ENCODE peak calls at places on chromosomes 6 and 20, in ten cellular contexts. A is fibroblast of pulmonary artery; F is ureter; Y is GM23248; I is BE2C; W is T-cell; H is HT-29; G is cardiac fibroblast; T is NCI-H526 treated with DMSO at 0.1 percent for 48 hours; V is CD8-positive, alpha-beta T cell. S is an unnamed sample.

GRCh38 chr6:39887692-39888450 is 46.4 kb downstream of the MOCS1 start:
- DNase-seq in A (peak), F (peak), Y (peak), I (no peak), W (no peak), H (no peak), G (peak), T (no peak), V (no peak), S (peak)

GRCh38 chr20:1212607-1213396 is 9.5 kb downstream of the C20orf202 start:
- DNase-seq in A (peak), F (peak), Y (peak), I (peak), W (peak), H (peak), G (peak), T (peak), V (peak), S (peak)

GRCh38 chr20:59560588-59561227 is 43.6 kb upstream of the PHACTR3 start:
- DNase-seq in A (peak), F (no peak), Y (peak), I (no peak), W (no peak), H (peak), G (peak), T (no peak), V (no peak), S (peak)

GRCh38 chr20:36820928-36821327 is 47.4 kb upstream of the DSN1 start:
- DNase-seq in A (no peak), F (no peak), Y (no peak), I (no peak), W (no peak), H (no peak), G (no peak), T (no peak), V (no peak), S (no peak)

GRCh38 chr20:49894073-49894470 is 21.3 kb downstream of the SPATA2 start:
- DNase-seq in A (no peak), F (no peak), Y (no peak), I (no peak), W (no peak), H (no peak), G (no peak), T (no peak), V (no peak), S (no peak)

GRCh38 chr6:30799210-30799609 is 54.9 kb upstream of the IER3 start:
- DNase-seq in A (no peak), F (no peak), Y (no peak), I (no peak), W (no peak), H (no peak), G (no peak), T (no peak), V (no peak), S (no peak)

GRCh38 chr6:27840572-27840971 is 71.6 kb downstream of the OR2B2 start:
- DNase-seq in A (no peak), F (no peak), Y (no peak), I (no peak), W (no peak), H (no peak), G (no peak), T (no peak), V (no peak), S (no peak)

GRCh38 chr20:19737025-19737424 is 21.0 kb upstream of the RIN2 start:
- DNase-seq in A (peak), F (no peak), Y (peak), I (no peak), W (no peak), H (peak), G (peak), T (no peak), V (no peak), S (no peak)